ENCODE peak calls at places on chromosomes 5 and 9, in four cellular contexts. F is fibroblast of lung, A is RWPE2, C is dorsolateral prefrontal cortex. L is an unnamed sample.

GRCh38 chr9:21228122-21228521 is at the start of gene IFNA17:
- DNase-seq in A (no peak), C (no peak), F (no peak), L (no peak)

GRCh38 chr9:114696814-114697544 is 15.0 kb upstream of the TEX48 start:
- DNase-seq in A (no peak), F (peak), C (no peak), L (no peak)

GRCh38 chr5:170184007-170184687 is 48.6 kb upstream of the C5orf58 start:
- DNase-seq in C (peak), A (no peak), F (peak), L (peak)

GRCh38 chr5:177380805-177381126 is 3.5 kb upstream of the SLC34A1 start:
- DNase-seq in F (no peak), C (no peak), A (no peak), L (no peak)

GRCh38 chr9:92176068-92176799 is 61.0 kb upstream of the SPTLC1 start:
- DNase-seq in C (no peak), F (no peak), A (no peak), L (no peak)

GRCh38 chr5:63145167-63145566 is 566.5 kb downstream of the LRRC70 start:
- DNase-seq in C (no peak), F (no peak), A (no peak), L (no peak)

GRCh38 chr9:6938447-6938846 is 180.7 kb downstream of the KDM4C start:
- DNase-seq in C (no peak), A (no peak), F (peak), L (no peak)

GRCh38 chr5:59187772-59188347 is 605.0 kb downstream of the RAB3C start:
- DNase-seq in C (no peak), A (no peak), F (peak), L (no peak)

GRCh38 chr5:159135896-159136531 is 36.3 kb upstream of the EBF1 start:
- DNase-seq in C (no peak), F (peak), A (no peak), L (no peak)

GRCh38 chr5:43685271-43685950 is 82.4 kb downstream of the NNT start:
- DNase-seq in F (peak), C (no peak), A (no peak), L (no peak)

GRCh38 chr9:89022902-89023301 is 31.6 kb downstream of the S1PR3 start:
- DNase-seq in C (no peak), F (peak), A (no peak), L (no peak)

GRCh38 chr9:91039835-91040140 is 238.2 kb downstream of the SYK start:
- DNase-seq in A (no peak), F (no peak), C (no peak), L (no peak)

GRCh38 chr9:113536483-113537226 is 73.1 kb downstream of the RGS3 start:
- DNase-seq in C (peak), F (peak), A (peak), L (peak)

GRCh38 chr9:123604861-123605260 is 248.9 kb downstream of the CRB2 start:
- DNase-seq in C (no peak), F (no peak), A (no peak), L (no peak)

GRCh38 chr9:77547113-77547731 is 100.9 kb downstream of the GNA14 start:
- DNase-seq in F (no peak), A (no peak), C (no peak), L (no peak)

GRCh38 chr9:130770679-130771442 is 64.2 kb upstream of the ABL1 start:
- DNase-seq in F (peak), C (no peak), A (no peak), L (no peak)

GRCh38 chr5:177371705-177372533 is 12.3 kb upstream of the SLC34A1 start:
- DNase-seq in F (no peak), C (no peak), A (no peak), L (no peak)

GRCh38 chr5:132321109-132321721 is 27.0 kb downstream of the SLC22A4 start:
- DNase-seq in C (no peak), A (no peak), F (no peak), L (no peak)

GRCh38 chr9:116198344-116198743 is 44.8 kb downstream of the PAPPA start:
- DNase-seq in A (no peak), C (no peak), F (no peak), L (no peak)

GRCh38 chr5:123500476-123500875 is 11.5 kb upstream of the CSNK1G3 start:
- DNase-seq in F (no peak), C (no peak), A (no peak), L (no peak)

GRCh38 chr5:178703015-178703414 is 27.4 kb downstream of the ZNF354A start:
- DNase-seq in F (no peak), C (no peak), A (no peak), L (no peak)

GRCh38 chr9:124771867-124772621 is 933 bp upstream of the NR6A1 start:
- DNase-seq in C (peak), F (peak), A (no peak), L (peak)

GRCh38 chr5:5899716-5900115 is 477.2 kb downstream of the ICE1 start:
- DNase-seq in A (no peak), C (no peak), F (no peak), L (no peak)

GRCh38 chr5:337565-338130 is 16.1 kb downstream of the AHRR start:
- DNase-seq in A (no peak), C (no peak), F (peak), L (no peak)

GRCh38 chr9:132472199-132472598 is 62.2 kb downstream of the CFAP77 start:
- DNase-seq in F (no peak), C (no peak), A (no peak), L (no peak)

GRCh38 chr5:54291498-54291897 is 18.9 kb downstream of the ARL15 start:
- DNase-seq in F (no peak), A (no peak), C (no peak), L (no peak)

GRCh38 chr9:123749580-123750202 is 180.2 kb downstream of the DENND1A start:
- DNase-seq in A (no peak), C (no peak), F (no peak), L (peak)

GRCh38 chr5:137916923-137917322 is 27.7 kb downstream of the PKD2L2 start:
- DNase-seq in C (no peak), F (no peak), A (no peak), L (no peak)

GRCh38 chr5:88660947-88661869 is 221.8 kb downstream of the MEF2C start:
- DNase-seq in A (no peak), C (peak), F (peak), L (peak)

GRCh38 chr9:137455361-137455991 is 3.7 kb downstream of the NSMF start:
- DNase-seq in F (no peak), C (no peak), A (peak), L (no peak)

GRCh38 chr5:6087576-6087975 is 290.8 kb downstream of the MED10 start:
- DNase-seq in A (no peak), F (no peak), C (peak), L (no peak)

GRCh38 chr9:17191095-17191494 is 56.3 kb downstream of the CNTLN start:
- DNase-seq in C (no peak), F (no peak), A (no peak), L (no peak)

GRCh38 chr5:143569213-143569663 is 165.8 kb upstream of the NR3C1 start:
- DNase-seq in A (no peak), F (peak), C (no peak), L (no peak)

GRCh38 chr9:133945314-133945975 is 46.7 kb downstream of the VAV2 start:
- DNase-seq in C (no peak), F (no peak), A (no peak), L (no peak)

GRCh38 chr9:113966394-113966793 is 90.3 kb downstream of the ZNF618 start:
- DNase-seq in C (no peak), F (no peak), A (no peak), L (no peak)

GRCh38 chr5:22465177-22465576 is 388.0 kb downstream of the CDH12 start:
- DNase-seq in C (no peak), A (no peak), F (no peak), L (no peak)

GRCh38 chr9:79581388-79581787 is 9.6 kb downstream of the TLE4 start:
- DNase-seq in F (peak), C (no peak), A (no peak), L (no peak)

GRCh38 chr5:146860213-146860891 is 18.2 kb downstream of the PPP2R2B start:
- DNase-seq in F (no peak), C (no peak), A (no peak), L (no peak)

GRCh38 chr5:63154480-63155309 is 576.1 kb downstream of the LRRC70 start:
- DNase-seq in F (no peak), A (no peak), C (no peak), L (no peak)

GRCh38 chr5:75051217-75051751 is 1.1 kb downstream of the GCNT4 start:
- DNase-seq in C (no peak), F (no peak), A (no peak), L (no peak)
- H3K27ac ChIP-seq in C (no peak), F (no peak), A (no peak), L (no peak)

DNA sequence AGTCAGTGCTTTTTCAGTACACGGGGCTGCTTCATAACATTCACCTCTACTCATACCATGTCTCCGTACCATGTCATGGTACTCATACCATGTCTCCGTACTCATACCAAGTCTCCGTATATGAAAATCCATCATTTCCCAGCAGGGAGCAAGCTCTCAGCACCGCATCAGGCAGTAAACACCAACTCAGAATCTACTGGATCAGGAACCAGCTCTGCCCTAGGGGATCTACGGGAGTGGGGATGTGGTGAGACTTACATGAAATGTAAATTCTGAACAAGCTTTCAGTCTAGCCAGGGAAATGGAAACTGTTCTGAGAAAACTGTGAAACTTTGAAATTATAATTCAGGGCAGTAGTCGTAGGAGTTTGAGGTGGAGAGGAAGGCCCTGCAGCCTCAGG is 27.1 kb downstream of the ACTBL2 start:
- DNase-seq in F (no peak), A (no peak), C (no peak), L (no peak)
- H3K27ac ChIP-seq in F (no peak), A (no peak), C (no peak), L (no peak)

GRCh38 chr9:128065907-128066712 is 1.0 kb downstream of the NAIF1 start:
- DNase-seq in C (no peak), A (peak), F (no peak), L (no peak)
- H3K27ac ChIP-seq in C (peak), A (peak), F (peak), L (no peak)

GRCh38 chr9:127121628-127122175 is 733 bp downstream of the ANGPTL2 start:
- DNase-seq in F (peak), C (no peak), A (no peak), L (no peak)
- H3K27ac ChIP-seq in F (peak), C (peak), A (no peak), L (peak)

GRCh38 chr5:115571441-115571878 is 26.9 kb upstream of the FEM1C start:
- DNase-seq in A (no peak), C (peak), F (no peak), L (peak)
- H3K27ac ChIP-seq in A (no peak), C (peak), F (no peak), L (peak)

GRCh38 chr5:79992891-79993290 is 1.8 kb upstream of the MTX3 start:
- DNase-seq in F (no peak), C (no peak), A (no peak), L (no peak)

GRCh38 chr5:79990205-79990597 is 861 bp downstream of the MTX3 start:
- DNase-seq in C (no peak), F (peak), A (no peak), L (no peak)

GRCh38 chr5:79985288-79985687 is 5.8 kb downstream of the MTX3 start:
- DNase-seq in C (no peak), F (no peak), A (no peak), L (no peak)

GRCh38 chr5:79986260-79986659 is 4.8 kb downstream of the MTX3 start:
- DNase-seq in C (no peak), F (no peak), A (no peak), L (no peak)

DNA sequence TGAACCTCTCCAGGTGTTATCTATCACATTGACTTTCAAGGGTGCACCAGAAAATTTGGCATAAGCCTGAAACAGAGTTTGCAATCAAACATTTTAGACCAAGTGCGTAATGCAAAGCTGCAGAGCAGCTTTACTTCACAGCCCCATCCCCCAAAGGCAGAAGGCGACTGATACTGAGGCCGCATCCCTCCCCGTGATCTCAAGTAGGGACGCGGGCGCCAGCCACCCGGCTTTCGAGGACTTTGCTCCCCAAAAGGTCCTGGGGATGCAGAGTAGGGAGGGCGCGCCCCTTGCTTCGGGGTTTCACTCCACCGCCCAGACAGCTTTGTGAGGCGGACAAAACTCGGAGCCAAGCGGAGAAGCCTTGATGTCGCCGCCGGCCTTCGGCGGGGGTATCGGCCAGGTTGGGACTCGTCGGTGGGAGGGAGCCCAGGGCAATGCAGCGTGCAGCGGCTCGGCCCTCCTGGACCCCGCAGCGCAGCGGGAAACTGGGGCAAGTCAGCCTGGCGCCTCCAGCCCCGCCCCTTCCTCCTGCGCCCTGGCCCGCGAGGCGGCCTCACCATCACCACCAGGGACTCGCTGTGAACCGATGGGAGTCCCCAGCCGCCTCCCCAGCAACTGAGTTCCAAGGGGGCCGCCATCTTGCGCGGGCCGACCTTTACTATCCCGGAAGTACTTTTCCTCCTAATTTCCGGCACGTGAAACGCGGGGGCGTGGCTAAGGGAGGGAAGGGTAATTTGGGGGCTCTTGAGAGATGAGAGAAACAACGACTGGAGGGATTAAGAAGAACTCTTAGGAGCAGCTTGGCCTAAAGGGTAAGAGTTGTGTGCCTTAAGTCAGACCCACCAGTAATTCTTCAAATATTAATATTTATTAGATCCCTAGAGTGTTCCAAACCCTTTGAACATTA is at the start of gene MTX3:
- DNase-seq in C (peak), F (peak), A (peak), L (no peak)
- H3K27ac ChIP-seq in C (peak), F (peak), A (peak), L (peak)

L was measured in caudate nucleus.